ENCODE peak calls at places on chromosomes 4 and X, in four cellular contexts. One of them, this sample, is unnamed.

GRCh38 chr4:175930471-175930870 is 118.4 kb upstream of the GPM6A start:
- DNase-seq in germinal center: no peak
- DNase-seq in AG09309: no peak
- DNase-seq in T-cell: no peak
- DNase-seq in this sample: no peak

GRCh38 chr4:80331693-80332092 is 3.8 kb upstream of the CFAP299 start:
- DNase-seq in germinal center: no peak
- DNase-seq in AG09309: no peak
- DNase-seq in T-cell: no peak
- DNase-seq in this sample: no peak

GRCh38 chrX:10197597-10198210 is 40.9 kb downstream of the CLCN4 start:
- DNase-seq in germinal center: no peak
- DNase-seq in AG09309: no peak
- DNase-seq in T-cell: no peak
- DNase-seq in this sample: no peak

GRCh38 chr4:2303121-2303685 is 41.3 kb upstream of the MXD4 start:
- DNase-seq in germinal center: no peak
- DNase-seq in AG09309: no peak
- DNase-seq in T-cell: no peak
- DNase-seq in this sample: no peak

GRCh38 chrX:45840411-45840950 is 639.8 kb upstream of the DIPK2B start:
- DNase-seq in germinal center: no peak
- DNase-seq in AG09309: no peak
- DNase-seq in T-cell: no peak
- DNase-seq in this sample: no peak

GRCh38 chr4:8201341-8201781 is 2.3 kb downstream of the SH3TC1 start:
- DNase-seq in germinal center: peak; percentile 81
- DNase-seq in AG09309: no peak
- DNase-seq in T-cell: peak; percentile 25
- DNase-seq in this sample: peak; percentile 25

GRCh38 chr4:86891785-86892638 is at the start of gene C4orf36:
- DNase-seq in germinal center: peak; percentile 6
- DNase-seq in AG09309: no peak
- DNase-seq in T-cell: no peak
- DNase-seq in this sample: peak; percentile 12

GRCh38 chr4:135838889-135839288 is 1637.3 kb upstream of the PABPC4L start:
- DNase-seq in germinal center: no peak
- DNase-seq in AG09309: no peak
- DNase-seq in T-cell: no peak
- DNase-seq in this sample: no peak

GRCh38 chr4:304987-305680 is at the start of gene ZNF732:
- DNase-seq in germinal center: peak; percentile 32
- DNase-seq in AG09309: no peak
- DNase-seq in T-cell: no peak
- DNase-seq in this sample: no peak

GRCh38 chr4:24279492-24279891 is 304.9 kb downstream of the DHX15 start:
- DNase-seq in germinal center: no peak
- DNase-seq in AG09309: no peak
- DNase-seq in T-cell: no peak
- DNase-seq in this sample: no peak

GRCh38 chr4:3523146-3523627 is 9.0 kb downstream of the LRPAP1 start:
- DNase-seq in germinal center: no peak
- DNase-seq in AG09309: no peak
- DNase-seq in T-cell: no peak
- DNase-seq in this sample: peak; percentile 37

GRCh38 chrX:66931713-66932112 is 292.8 kb upstream of the EDA2R start:
- DNase-seq in germinal center: no peak
- DNase-seq in AG09309: no peak
- DNase-seq in T-cell: no peak
- DNase-seq in this sample: no peak

GRCh38 chr4:71595576-71596108 is 188.2 kb downstream of the GC start:
- DNase-seq in germinal center: no peak
- DNase-seq in AG09309: no peak
- DNase-seq in T-cell: no peak
- DNase-seq in this sample: no peak

GRCh38 chr4:137370699-137371098 is 161.6 kb downstream of the PCDH18 start:
- DNase-seq in germinal center: no peak
- DNase-seq in AG09309: no peak
- DNase-seq in T-cell: no peak
- DNase-seq in this sample: no peak

GRCh38 chrX:147894332-147894870 is 17.3 kb upstream of the FMR1 start:
- DNase-seq in germinal center: no peak
- DNase-seq in AG09309: no peak
- DNase-seq in T-cell: no peak
- DNase-seq in this sample: no peak

GRCh38 chr4:25860586-25861421 is 2.0 kb downstream of the SEL1L3 start:
- DNase-seq in germinal center: no peak
- DNase-seq in AG09309: no peak
- DNase-seq in T-cell: no peak
- DNase-seq in this sample: no peak

GRCh38 chr4:53532521-53532920 is 58.8 kb downstream of the LNX1 start:
- DNase-seq in germinal center: no peak
- DNase-seq in AG09309: no peak
- DNase-seq in T-cell: no peak
- DNase-seq in this sample: no peak

GRCh38 chr4:125323547-125324100 is 8.9 kb downstream of the FAT4 start:
- DNase-seq in germinal center: no peak
- DNase-seq in AG09309: no peak
- DNase-seq in T-cell: no peak
- DNase-seq in this sample: no peak

GRCh38 chr4:33340168-33340567 is 2620.0 kb downstream of the PCDH7 start:
- DNase-seq in germinal center: no peak
- DNase-seq in AG09309: no peak
- DNase-seq in T-cell: no peak
- DNase-seq in this sample: no peak

GRCh38 chr4:128573781-128574508 is 235.6 kb upstream of the JADE1 start:
- DNase-seq in germinal center: no peak
- DNase-seq in AG09309: no peak
- DNase-seq in T-cell: no peak
- DNase-seq in this sample: no peak

GRCh38 chr4:89024051-89024675 is 32.8 kb downstream of the FAM13A start:
- DNase-seq in germinal center: peak; percentile 37
- DNase-seq in AG09309: peak; percentile 51
- DNase-seq in T-cell: peak; percentile 34
- DNase-seq in this sample: peak; percentile 54

GRCh38 chrX:99301990-99302389 is 1108.1 kb downstream of the PCDH19 start:
- DNase-seq in germinal center: no peak
- DNase-seq in AG09309: no peak
- DNase-seq in T-cell: no peak
- DNase-seq in this sample: no peak

GRCh38 chr4:82587826-82588225 is 26.0 kb upstream of the TMEM150C start:
- DNase-seq in germinal center: no peak
- DNase-seq in AG09309: no peak
- DNase-seq in T-cell: no peak
- DNase-seq in this sample: no peak

GRCh38 chr4:115537387-115537786 is 424.0 kb upstream of the NDST4 start:
- DNase-seq in germinal center: no peak
- DNase-seq in AG09309: no peak
- DNase-seq in T-cell: no peak
- DNase-seq in this sample: no peak

GRCh38 chrX:119636419-119636818 is 30.2 kb upstream of the NKRF start:
- DNase-seq in germinal center: peak; percentile 61
- DNase-seq in AG09309: no peak
- DNase-seq in T-cell: no peak
- DNase-seq in this sample: no peak

GRCh38 chr4:138507527-138507926 is 265.4 kb upstream of the SLC7A11 start:
- DNase-seq in germinal center: no peak
- DNase-seq in AG09309: no peak
- DNase-seq in T-cell: no peak
- DNase-seq in this sample: no peak